ENCODE peak calls at places on chromosomes 16 and 17, in seven cellular contexts. R is esophagus squamous epithelium; M is activated CD8-positive, alpha-beta T cell treated with anti-CD3 and anti-CD28 coated beads for 36 hours; O is left ventricle myocardium inferior; B is upper lobe of right lung; D is WTC11; J is GM12878. H is an unnamed sample.

GRCh38 chr16:6687593-6687992 is 645.1 kb upstream of the RBFOX1 start:
- DNase-seq in R (no peak), M (no peak), O (no peak), B (no peak), D (no peak), J (no peak), H (no peak)

GRCh38 chr17:73493212-73493814 is 150.9 kb downstream of the SDK2 start:
- DNase-seq in R (no peak), M (no peak), O (no peak), B (no peak), D (peak), J (no peak), H (no peak)

GRCh38 chr16:57732011-57732410 is 3.6 kb upstream of the KATNB1 start:
- DNase-seq in R (no peak), M (no peak), O (no peak), B (no peak), D (no peak), J (no peak), H (peak)

GRCh38 chr16:89409161-89409711 is 81.1 kb downstream of the ANKRD11 start:
- DNase-seq in R (no peak), M (peak), O (no peak), B (no peak), D (no peak), J (no peak), H (peak)

GRCh38 chr17:62085511-62086408 is 20.7 kb upstream of the MED13 start:
- DNase-seq in R (no peak), M (peak), O (no peak), B (no peak), D (no peak), J (no peak), H (peak)

GRCh38 chr17:29732613-29733012 is 109.9 kb upstream of the CORO6 start:
- DNase-seq in R (no peak), M (no peak), O (no peak), B (no peak), D (no peak), J (no peak), H (peak)

GRCh38 chr17:71495420-71495819 is 625.4 kb upstream of the SOX9 start:
- DNase-seq in R (no peak), M (no peak), O (no peak), B (no peak), D (no peak), J (no peak), H (no peak)

GRCh38 chr17:72120878-72121163 is at the start of gene SOX9:
- DNase-seq in R (no peak), M (no peak), O (peak), B (peak), D (peak), J (peak), H (peak)

GRCh38 chr17:82371333-82372062 is at the start of gene UTS2R:
- DNase-seq in R (no peak), M (no peak), O (no peak), B (no peak), D (peak), J (no peak), H (no peak)

GRCh38 chr17:78917451-78918307 is 7.5 kb downstream of the TIMP2 start:
- DNase-seq in R (no peak), M (no peak), O (no peak), B (no peak), D (no peak), J (no peak), H (no peak)

GRCh38 chr17:54085934-54086333 is 263.2 kb downstream of the KIF2B start:
- DNase-seq in R (no peak), M (no peak), O (no peak), B (peak), D (peak), J (no peak), H (no peak)

GRCh38 chr16:2531696-2532493 is 687 bp upstream of the CEMP1 start:
- DNase-seq in R (peak), M (peak), O (peak), B (peak), D (peak), J (peak), H (peak)

GRCh38 chr16:82665025-82665424 is 38.3 kb downstream of the CDH13 start:
- DNase-seq in R (no peak), M (no peak), O (no peak), B (no peak), D (no peak), J (no peak), H (no peak)

GRCh38 chr17:63855185-63855584 is 12.7 kb upstream of the SMARCD2 start:
- DNase-seq in R (no peak), M (no peak), O (no peak), B (no peak), D (no peak), J (no peak), H (no peak)

GRCh38 chr16:67183-67791 is 5.1 kb downstream of the RHBDF1 start:
- DNase-seq in R (no peak), M (no peak), O (peak), B (peak), D (no peak), J (no peak), H (no peak)

GRCh38 chr16:75658175-75658574 is 10.6 kb downstream of the TERF2IP start:
- DNase-seq in R (no peak), M (no peak), O (no peak), B (no peak), D (no peak), J (no peak), H (no peak)

GRCh38 chr16:74107795-74108610 is 188.6 kb upstream of the PSMD7 start:
- DNase-seq in R (no peak), M (peak), O (no peak), B (no peak), D (peak), J (peak), H (peak)

GRCh38 chr17:57032343-57032742 is 52.7 kb upstream of the AKAP1 start:
- DNase-seq in R (no peak), M (no peak), O (peak), B (peak), D (no peak), J (no peak), H (no peak)

GRCh38 chr16:60392380-60392779 is 1643.9 kb downstream of the CDH8 start:
- DNase-seq in R (no peak), M (no peak), O (no peak), B (no peak), D (no peak), J (no peak), H (no peak)

GRCh38 chr16:67101683-67102082 is 8.1 kb upstream of the PHAF1 start:
- DNase-seq in R (no peak), M (peak), O (no peak), B (no peak), D (no peak), J (no peak), H (no peak)

GRCh38 chr16:23803591-23804123 is 32.1 kb upstream of the PRKCB start:
- DNase-seq in R (no peak), M (peak), O (peak), B (peak), D (peak), J (no peak), H (peak)

GRCh38 chr17:62179525-62180161 is 114.6 kb upstream of the MED13 start:
- DNase-seq in R (no peak), M (no peak), O (no peak), B (no peak), D (no peak), J (no peak), H (peak)

GRCh38 chr16:4362476-4363250 is 9.0 kb upstream of the VASN start:
- DNase-seq in R (no peak), M (no peak), O (no peak), B (no peak), D (no peak), J (no peak), H (no peak)

GRCh38 chr17:82288602-82288927 is 15.1 kb upstream of the CSNK1D start:
- DNase-seq in R (no peak), M (no peak), O (no peak), B (no peak), D (no peak), J (no peak), H (no peak)

GRCh38 chr17:74759243-74759801 is 10.9 kb downstream of the NHERF1 start:
- DNase-seq in R (no peak), M (peak), O (no peak), B (no peak), D (no peak), J (no peak), H (no peak)

GRCh38 chr17:82358467-82359350 is at the start of gene TEX19:
- DNase-seq in R (no peak), M (peak), O (no peak), B (no peak), D (no peak), J (no peak), H (no peak)

GRCh38 chr17:80146121-80147034 is 550 bp downstream of the EIF4A3 start:
- DNase-seq in R (no peak), M (peak), O (no peak), B (no peak), D (no peak), J (no peak), H (peak)

GRCh38 chr16:6133009-6133408 is 1035.4 kb upstream of the EEF2KMT start:
- DNase-seq in R (no peak), M (no peak), O (no peak), B (no peak), D (no peak), J (no peak), H (no peak)

GRCh38 chr17:29592850-29593545 is at the start of gene ANKRD13B:
- DNase-seq in R (no peak), M (peak), O (peak), B (peak), D (peak), J (no peak), H (no peak)

DNA sequence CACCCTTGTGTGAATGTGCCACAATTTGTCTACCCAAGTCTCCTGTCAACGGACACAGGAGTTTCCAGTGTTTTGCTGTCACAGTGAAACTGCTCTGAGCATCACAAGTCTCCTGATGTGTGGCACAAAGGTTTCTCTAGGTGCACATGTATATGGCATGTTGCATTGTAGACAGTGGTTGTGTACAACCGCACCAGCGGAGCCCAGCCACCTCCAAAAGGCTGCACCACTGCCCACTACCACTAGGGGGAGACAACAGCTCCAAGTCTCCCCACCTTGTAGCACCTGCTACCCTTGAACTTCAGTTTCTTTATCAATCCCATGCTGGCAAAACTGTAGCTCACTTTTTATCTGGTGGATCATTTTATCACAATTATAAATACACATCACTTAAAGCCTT is 95.5 kb upstream of the ZNF469 start:
- DNase-seq in R (no peak), M (peak), O (no peak), B (no peak), D (no peak), J (no peak), H (peak)
- TF ChIP-seq CTCF in R (peak), M (peak), O (peak), B (peak), D (peak), J (peak), H (peak)

GRCh38 chr17:42087736-42088705 is 10.3 kb downstream of the ZNF385C start:
- DNase-seq in R (no peak), M (no peak), O (no peak), B (no peak), D (no peak), J (no peak), H (no peak)
- TF ChIP-seq CTCF in R (no peak), M (no peak), O (no peak), B (no peak), D (no peak), J (no peak), H (no peak)

GRCh38 chr16:49120631-49121030 is 161.0 kb downstream of the CBLN1 start:
- DNase-seq in R (no peak), M (no peak), O (no peak), B (no peak), D (no peak), J (no peak), H (no peak)
- TF ChIP-seq CTCF in R (no peak), M (no peak), O (no peak), B (no peak), D (no peak), J (no peak), H (no peak)

DNA sequence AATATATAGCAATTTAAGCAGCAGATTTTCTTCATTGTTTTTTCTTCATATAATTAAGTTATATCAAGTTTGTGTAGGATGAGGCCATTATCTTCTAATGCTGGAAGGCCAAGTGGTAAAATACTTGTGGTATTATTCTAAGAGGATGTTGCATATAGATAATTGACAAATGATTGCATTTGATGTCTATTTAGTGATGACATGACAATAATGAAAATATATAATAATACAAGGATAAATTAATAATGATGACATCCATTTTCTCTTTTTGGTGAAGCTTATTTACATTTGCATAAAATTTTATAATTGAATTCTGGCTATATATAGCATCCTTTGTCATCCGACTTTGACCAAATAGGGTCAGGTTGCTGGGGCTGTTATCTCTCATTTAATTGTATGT is 195.4 kb upstream of the KCNJ16 start:
- DNase-seq in R (no peak), M (no peak), O (no peak), B (no peak), D (no peak), J (no peak), H (no peak)
- TF ChIP-seq CTCF in R (no peak), M (no peak), O (no peak), B (no peak), D (no peak), J (no peak), H (no peak)

DNA sequence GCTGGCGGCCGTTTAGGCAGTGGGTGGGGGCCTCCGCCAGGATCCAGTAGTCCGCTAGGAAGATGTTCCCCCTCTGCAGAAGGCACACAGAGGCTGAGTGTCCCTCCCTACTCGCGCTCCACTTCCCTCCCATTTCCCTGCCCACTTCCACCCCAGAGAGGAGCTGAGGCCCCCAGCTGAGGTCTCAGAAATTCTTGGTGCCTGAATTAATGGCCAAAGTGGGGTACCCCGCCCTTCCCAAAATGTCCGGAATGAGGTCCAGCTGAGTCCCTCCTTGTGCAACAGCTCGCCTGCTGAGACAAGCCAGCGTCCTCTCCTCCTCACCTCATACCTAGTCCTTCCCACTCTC is 7.9 kb downstream of the ALOXE3 start:
- DNase-seq in R (no peak), M (no peak), O (no peak), B (no peak), D (no peak), J (no peak), H (no peak)
- TF ChIP-seq CTCF in R (peak), M (peak), O (no peak), B (no peak), D (no peak), J (no peak), H (no peak)

DNA sequence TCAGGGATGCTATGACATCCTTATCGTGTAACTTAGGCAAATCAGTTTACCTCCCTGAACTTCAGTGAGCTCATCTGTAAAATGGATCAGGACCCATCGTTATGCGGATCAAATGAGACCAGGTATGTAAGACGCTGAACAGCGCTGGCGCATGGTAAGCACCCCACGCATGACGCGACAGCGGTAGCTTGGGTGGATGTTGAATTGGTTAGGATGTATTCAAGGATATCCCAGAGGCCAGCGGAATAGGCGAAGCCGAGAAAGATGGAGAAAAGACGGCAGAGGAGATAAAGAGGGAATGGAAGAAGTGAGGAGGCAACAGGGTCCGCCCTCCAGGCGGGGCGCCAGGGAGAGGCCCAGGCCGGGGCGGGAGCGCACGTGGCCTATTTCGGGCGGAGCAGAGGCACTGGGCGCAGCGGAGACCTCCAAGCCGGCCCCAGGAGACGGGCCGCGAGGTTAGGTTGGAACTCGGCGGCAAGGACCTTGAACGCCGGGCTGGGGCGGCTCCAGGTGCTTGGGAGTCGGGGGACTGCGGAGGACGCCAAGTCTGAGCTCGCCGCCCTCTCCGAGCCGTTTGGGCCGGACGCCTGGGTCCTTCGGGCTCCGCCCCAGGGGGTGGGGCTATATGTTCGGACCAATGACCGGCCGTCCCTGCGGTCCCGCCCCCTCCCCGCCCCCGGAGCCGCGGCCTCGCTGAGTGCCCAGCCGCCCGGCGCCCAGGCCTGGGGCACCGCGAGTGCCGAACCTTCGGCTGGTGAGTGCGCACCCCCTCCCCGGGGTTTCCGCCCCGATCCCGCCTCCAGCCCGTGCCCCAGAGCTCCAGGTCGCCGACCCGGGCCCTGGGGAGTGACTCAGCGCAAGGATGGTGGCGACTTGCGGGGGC is at the start of gene ZNF771:
- DNase-seq in R (peak), M (peak), O (peak), B (peak), D (peak), J (no peak), H (peak)
- TF ChIP-seq CTCF in R (no peak), M (no peak), O (peak), B (peak), D (no peak), J (no peak), H (no peak)

DNA sequence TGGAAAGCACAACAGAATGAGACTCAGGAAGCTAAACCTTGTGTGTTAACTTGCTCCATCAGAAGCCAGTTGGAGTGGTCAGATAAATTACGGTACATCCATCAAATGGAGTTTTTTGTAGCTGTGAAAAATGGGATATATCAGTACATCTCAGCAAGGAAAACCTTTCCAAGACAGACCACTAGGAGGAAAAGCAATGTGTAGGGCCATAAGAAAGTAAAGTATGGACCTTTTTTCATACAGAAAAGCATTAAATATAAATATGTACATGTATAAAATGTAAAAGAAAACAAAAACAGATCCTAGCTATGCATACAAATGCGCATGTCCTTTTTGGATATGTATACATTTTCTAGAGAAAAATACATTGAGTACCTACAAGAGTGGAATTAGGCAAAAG is 403.9 kb upstream of the CDH11 start:
- DNase-seq in R (no peak), M (no peak), O (no peak), B (no peak), D (no peak), J (no peak), H (no peak)
- TF ChIP-seq CTCF in R (no peak), M (no peak), O (no peak), B (no peak), D (no peak), J (no peak), H (no peak)

DNA sequence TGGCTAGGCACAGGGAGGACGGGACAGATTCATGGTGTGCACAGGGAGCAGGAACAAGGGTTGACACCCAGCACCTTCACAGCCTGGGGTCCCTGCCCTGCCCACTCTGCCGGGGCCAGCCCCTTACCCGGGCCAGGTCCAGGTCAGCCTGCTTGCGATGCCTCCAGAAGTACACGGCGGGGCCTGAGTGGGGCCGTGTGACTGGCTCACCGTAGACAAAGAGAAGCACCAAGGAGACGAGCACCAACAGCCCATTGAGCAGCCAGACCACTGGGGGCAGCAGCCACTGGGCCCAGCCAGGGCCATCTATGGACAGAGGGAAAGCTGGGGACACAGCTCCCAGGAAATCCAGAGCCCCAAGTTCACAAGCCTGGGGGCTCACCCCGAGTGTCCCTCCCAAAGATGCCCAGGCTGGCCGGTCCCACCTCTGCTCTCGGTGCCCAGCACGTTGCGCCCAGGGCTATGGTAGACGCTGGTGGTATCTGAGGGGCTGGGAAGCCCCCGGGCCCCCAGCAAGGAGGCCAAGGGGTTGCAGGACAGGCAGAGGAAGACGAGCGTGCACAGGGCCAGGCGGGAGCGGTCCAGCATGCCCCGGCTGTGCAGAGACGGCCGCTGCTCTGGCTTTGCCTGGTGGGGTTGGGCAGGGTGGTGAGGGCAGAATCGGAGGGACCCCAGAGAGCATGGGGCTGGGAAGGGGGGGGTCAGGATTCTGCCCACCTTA is 19.8 kb downstream of the SREBF1 start:
- DNase-seq in R (no peak), M (no peak), O (no peak), B (no peak), D (no peak), J (no peak), H (no peak)
- TF ChIP-seq CTCF in R (no peak), M (no peak), O (no peak), B (no peak), D (no peak), J (no peak), H (peak)